ENCODE peak calls at places on chromosomes 12 and 14, in seven cellular contexts. One of them, this sample, is unnamed.

GRCh38 chr14:51620036-51620435 is 31.7 kb upstream of the FRMD6 start:
- DNase-seq in non-pigmented ciliary epithelial cell: no peak
- DNase-seq in neural crest cell: no peak
- DNase-seq in vagina: no peak
- DNase-seq in T-helper 1 cell: no peak
- DNase-seq in fibroblast of the conjunctiva: no peak
- DNase-seq in thoracic aorta: no peak
- DNase-seq in this sample: no peak

GRCh38 chr12:67981236-67982164 is 7.7 kb upstream of the IFNG-AS1 start:
- DNase-seq in non-pigmented ciliary epithelial cell: peak; percentile 83
- DNase-seq in neural crest cell: no peak
- DNase-seq in vagina: no peak
- DNase-seq in T-helper 1 cell: no peak
- DNase-seq in fibroblast of the conjunctiva: peak; percentile 63
- DNase-seq in thoracic aorta: no peak
- DNase-seq in this sample: no peak

GRCh38 chr12:31832740-31833540 is 104.1 kb upstream of the AMN1 start:
- DNase-seq in non-pigmented ciliary epithelial cell: no peak
- DNase-seq in neural crest cell: no peak
- DNase-seq in vagina: no peak
- DNase-seq in T-helper 1 cell: peak; percentile 6
- DNase-seq in fibroblast of the conjunctiva: no peak
- DNase-seq in thoracic aorta: no peak
- DNase-seq in this sample: peak; percentile 2

GRCh38 chr12:119624971-119625370 is 31.4 kb downstream of the TMEM233 start:
- DNase-seq in non-pigmented ciliary epithelial cell: no peak
- DNase-seq in neural crest cell: no peak
- DNase-seq in vagina: no peak
- DNase-seq in T-helper 1 cell: no peak
- DNase-seq in fibroblast of the conjunctiva: no peak
- DNase-seq in thoracic aorta: no peak
- DNase-seq in this sample: no peak

GRCh38 chr14:93994919-93995682 is 2.0 kb upstream of the CCDC197 start:
- DNase-seq in non-pigmented ciliary epithelial cell: peak; percentile 1
- DNase-seq in neural crest cell: no peak
- DNase-seq in vagina: no peak
- DNase-seq in T-helper 1 cell: no peak
- DNase-seq in fibroblast of the conjunctiva: no peak
- DNase-seq in thoracic aorta: peak; percentile 81
- DNase-seq in this sample: no peak

GRCh38 chr12:50240096-50240791 is 43.1 kb downstream of the LIMA1 start:
- DNase-seq in non-pigmented ciliary epithelial cell: no peak
- DNase-seq in neural crest cell: no peak
- DNase-seq in vagina: no peak
- DNase-seq in T-helper 1 cell: no peak
- DNase-seq in fibroblast of the conjunctiva: no peak
- DNase-seq in thoracic aorta: no peak
- DNase-seq in this sample: no peak

GRCh38 chr12:12582895-12583303 is 20.2 kb upstream of the DUSP16 start:
- DNase-seq in non-pigmented ciliary epithelial cell: no peak
- DNase-seq in neural crest cell: no peak
- DNase-seq in vagina: no peak
- DNase-seq in T-helper 1 cell: no peak
- DNase-seq in fibroblast of the conjunctiva: no peak
- DNase-seq in thoracic aorta: no peak
- DNase-seq in this sample: no peak

GRCh38 chr14:91331761-91332447 is 85.7 kb downstream of the CCDC88C start:
- DNase-seq in non-pigmented ciliary epithelial cell: no peak
- DNase-seq in neural crest cell: no peak
- DNase-seq in vagina: no peak
- DNase-seq in T-helper 1 cell: no peak
- DNase-seq in fibroblast of the conjunctiva: no peak
- DNase-seq in thoracic aorta: no peak
- DNase-seq in this sample: no peak

GRCh38 chr14:97848351-97848980 is 1051.3 kb downstream of the VRK1 start:
- DNase-seq in non-pigmented ciliary epithelial cell: no peak
- DNase-seq in neural crest cell: peak; percentile 14
- DNase-seq in vagina: peak; percentile 40
- DNase-seq in T-helper 1 cell: no peak
- DNase-seq in fibroblast of the conjunctiva: no peak
- DNase-seq in thoracic aorta: no peak
- DNase-seq in this sample: no peak

GRCh38 chr14:36057452-36058142 is 118.9 kb downstream of the PTCSC3 start:
- DNase-seq in non-pigmented ciliary epithelial cell: no peak
- DNase-seq in neural crest cell: no peak
- DNase-seq in vagina: no peak
- DNase-seq in T-helper 1 cell: no peak
- DNase-seq in fibroblast of the conjunctiva: no peak
- DNase-seq in thoracic aorta: no peak
- DNase-seq in this sample: no peak

GRCh38 chr14:54676822-54677708 is 110.1 kb downstream of the SAMD4A start:
- DNase-seq in non-pigmented ciliary epithelial cell: peak; percentile 90
- DNase-seq in neural crest cell: peak; percentile 9
- DNase-seq in vagina: no peak
- DNase-seq in T-helper 1 cell: no peak
- DNase-seq in fibroblast of the conjunctiva: peak; percentile 89
- DNase-seq in thoracic aorta: no peak
- DNase-seq in this sample: no peak

GRCh38 chr12:131941987-131942341 is 7.8 kb upstream of the EP400 start:
- DNase-seq in non-pigmented ciliary epithelial cell: no peak
- DNase-seq in neural crest cell: no peak
- DNase-seq in vagina: no peak
- DNase-seq in T-helper 1 cell: no peak
- DNase-seq in fibroblast of the conjunctiva: no peak
- DNase-seq in thoracic aorta: no peak
- DNase-seq in this sample: no peak

GRCh38 chr12:5185435-5186069 is 141.9 kb downstream of the KCNA5 start:
- DNase-seq in non-pigmented ciliary epithelial cell: no peak
- DNase-seq in neural crest cell: no peak
- DNase-seq in vagina: no peak
- DNase-seq in T-helper 1 cell: no peak
- DNase-seq in fibroblast of the conjunctiva: no peak
- DNase-seq in thoracic aorta: no peak
- DNase-seq in this sample: no peak

GRCh38 chr12:64124511-64125197 is 97.4 kb downstream of the KICS2 start:
- DNase-seq in non-pigmented ciliary epithelial cell: no peak
- DNase-seq in neural crest cell: no peak
- DNase-seq in vagina: no peak
- DNase-seq in T-helper 1 cell: no peak
- DNase-seq in fibroblast of the conjunctiva: no peak
- DNase-seq in thoracic aorta: no peak
- DNase-seq in this sample: no peak

GRCh38 chr14:96051642-96052540 is 12.7 kb downstream of the C14orf132 start:
- DNase-seq in non-pigmented ciliary epithelial cell: no peak
- DNase-seq in neural crest cell: no peak
- DNase-seq in vagina: peak; percentile 69
- DNase-seq in T-helper 1 cell: no peak
- DNase-seq in fibroblast of the conjunctiva: no peak
- DNase-seq in thoracic aorta: no peak
- DNase-seq in this sample: no peak

GRCh38 chr14:77032483-77032853 is 4.0 kb upstream of the IRF2BPL start:
- DNase-seq in non-pigmented ciliary epithelial cell: no peak
- DNase-seq in neural crest cell: no peak
- DNase-seq in vagina: no peak
- DNase-seq in T-helper 1 cell: no peak
- DNase-seq in fibroblast of the conjunctiva: no peak
- DNase-seq in thoracic aorta: no peak
- DNase-seq in this sample: no peak

GRCh38 chr14:19873178-19873577 is 1.8 kb upstream of the OR4K2 start:
- DNase-seq in non-pigmented ciliary epithelial cell: no peak
- DNase-seq in neural crest cell: no peak
- DNase-seq in vagina: no peak
- DNase-seq in T-helper 1 cell: no peak
- DNase-seq in fibroblast of the conjunctiva: no peak
- DNase-seq in thoracic aorta: no peak
- DNase-seq in this sample: no peak

GRCh38 chr12:25962932-25963525 is 4.5 kb downstream of the RASSF8 start:
- DNase-seq in non-pigmented ciliary epithelial cell: no peak
- DNase-seq in neural crest cell: no peak
- DNase-seq in vagina: no peak
- DNase-seq in T-helper 1 cell: no peak
- DNase-seq in fibroblast of the conjunctiva: no peak
- DNase-seq in thoracic aorta: no peak
- DNase-seq in this sample: no peak

GRCh38 chr12:64082866-64083268 is 139.2 kb downstream of the KICS2 start:
- DNase-seq in non-pigmented ciliary epithelial cell: no peak
- DNase-seq in neural crest cell: no peak
- DNase-seq in vagina: no peak
- DNase-seq in T-helper 1 cell: no peak
- DNase-seq in fibroblast of the conjunctiva: no peak
- DNase-seq in thoracic aorta: no peak
- DNase-seq in this sample: no peak

GRCh38 chr12:14010989-14011388 is 29.6 kb upstream of the GRIN2B start:
- DNase-seq in non-pigmented ciliary epithelial cell: no peak
- DNase-seq in neural crest cell: no peak
- DNase-seq in vagina: no peak
- DNase-seq in T-helper 1 cell: no peak
- DNase-seq in fibroblast of the conjunctiva: no peak
- DNase-seq in thoracic aorta: no peak
- DNase-seq in this sample: no peak

GRCh38 chr12:119772431-119772830 is 104.5 kb downstream of the PRKAB1 start:
- DNase-seq in non-pigmented ciliary epithelial cell: no peak
- DNase-seq in neural crest cell: no peak
- DNase-seq in vagina: no peak
- DNase-seq in T-helper 1 cell: no peak
- DNase-seq in fibroblast of the conjunctiva: no peak
- DNase-seq in thoracic aorta: no peak
- DNase-seq in this sample: no peak

GRCh38 chr12:70615177-70615576 is 22.1 kb downstream of the PTPRB start:
- DNase-seq in non-pigmented ciliary epithelial cell: no peak
- DNase-seq in neural crest cell: no peak
- DNase-seq in vagina: no peak
- DNase-seq in T-helper 1 cell: no peak
- DNase-seq in fibroblast of the conjunctiva: no peak
- DNase-seq in thoracic aorta: no peak
- DNase-seq in this sample: no peak

GRCh38 chr12:123532021-123532420 is 1.5 kb downstream of the RILPL1 start:
- DNase-seq in non-pigmented ciliary epithelial cell: no peak
- DNase-seq in neural crest cell: no peak
- DNase-seq in vagina: no peak
- DNase-seq in T-helper 1 cell: no peak
- DNase-seq in fibroblast of the conjunctiva: no peak
- DNase-seq in thoracic aorta: no peak
- DNase-seq in this sample: no peak

GRCh38 chr12:117524806-117525205 is 163.4 kb upstream of the NOS1 start:
- DNase-seq in non-pigmented ciliary epithelial cell: no peak
- DNase-seq in neural crest cell: no peak
- DNase-seq in vagina: no peak
- DNase-seq in T-helper 1 cell: no peak
- DNase-seq in fibroblast of the conjunctiva: no peak
- DNase-seq in thoracic aorta: no peak
- DNase-seq in this sample: no peak

GRCh38 chr12:79597910-79598309 is 92.9 kb downstream of the PAWR start:
- DNase-seq in non-pigmented ciliary epithelial cell: no peak
- DNase-seq in neural crest cell: no peak
- DNase-seq in vagina: no peak
- DNase-seq in T-helper 1 cell: no peak
- DNase-seq in fibroblast of the conjunctiva: no peak
- DNase-seq in thoracic aorta: no peak
- DNase-seq in this sample: no peak

GRCh38 chr12:115103884-115104883 is 420.2 kb upstream of the TBX3 start:
- DNase-seq in non-pigmented ciliary epithelial cell: peak; percentile 27
- DNase-seq in neural crest cell: no peak
- DNase-seq in vagina: no peak
- DNase-seq in T-helper 1 cell: no peak
- DNase-seq in fibroblast of the conjunctiva: no peak
- DNase-seq in thoracic aorta: no peak
- DNase-seq in this sample: no peak

GRCh38 chr12:97301576-97301975 is 161.0 kb upstream of the RMST start:
- DNase-seq in non-pigmented ciliary epithelial cell: no peak
- DNase-seq in neural crest cell: no peak
- DNase-seq in vagina: no peak
- DNase-seq in T-helper 1 cell: no peak
- DNase-seq in fibroblast of the conjunctiva: no peak
- DNase-seq in thoracic aorta: no peak
- DNase-seq in this sample: no peak

GRCh38 chr12:30989754-30990153 is 63.2 kb downstream of the TSPAN11 start:
- DNase-seq in non-pigmented ciliary epithelial cell: no peak
- DNase-seq in neural crest cell: no peak
- DNase-seq in vagina: no peak
- DNase-seq in T-helper 1 cell: no peak
- DNase-seq in fibroblast of the conjunctiva: no peak
- DNase-seq in thoracic aorta: no peak
- DNase-seq in this sample: no peak

GRCh38 chr14:36538051-36538450 is 18.0 kb upstream of the NKX2-1 start:
- DNase-seq in non-pigmented ciliary epithelial cell: no peak
- DNase-seq in neural crest cell: no peak
- DNase-seq in vagina: no peak
- DNase-seq in T-helper 1 cell: no peak
- DNase-seq in fibroblast of the conjunctiva: no peak
- DNase-seq in thoracic aorta: no peak
- DNase-seq in this sample: no peak

GRCh38 chr12:14059538-14059937 is 78.1 kb upstream of the GRIN2B start:
- DNase-seq in non-pigmented ciliary epithelial cell: no peak
- DNase-seq in neural crest cell: no peak
- DNase-seq in vagina: no peak
- DNase-seq in T-helper 1 cell: no peak
- DNase-seq in fibroblast of the conjunctiva: no peak
- DNase-seq in thoracic aorta: no peak
- DNase-seq in this sample: no peak

GRCh38 chr14:102973706-102974280 is 51.3 kb downstream of the AMN start:
- DNase-seq in non-pigmented ciliary epithelial cell: no peak
- DNase-seq in neural crest cell: no peak
- DNase-seq in vagina: no peak
- DNase-seq in T-helper 1 cell: no peak
- DNase-seq in fibroblast of the conjunctiva: no peak
- DNase-seq in thoracic aorta: no peak
- DNase-seq in this sample: no peak

GRCh38 chr12:108315486-108316105 is 23.5 kb downstream of the CMKLR1 start:
- DNase-seq in non-pigmented ciliary epithelial cell: no peak
- DNase-seq in neural crest cell: no peak
- DNase-seq in vagina: no peak
- DNase-seq in T-helper 1 cell: no peak
- DNase-seq in fibroblast of the conjunctiva: no peak
- DNase-seq in thoracic aorta: no peak
- DNase-seq in this sample: no peak

GRCh38 chr14:89247457-89248122 is 169.4 kb downstream of the FOXN3 start:
- DNase-seq in non-pigmented ciliary epithelial cell: no peak
- DNase-seq in neural crest cell: no peak
- DNase-seq in vagina: no peak
- DNase-seq in T-helper 1 cell: no peak
- DNase-seq in fibroblast of the conjunctiva: no peak
- DNase-seq in thoracic aorta: no peak
- DNase-seq in this sample: no peak

GRCh38 chr14:99522457-99522891 is 41.3 kb downstream of the CCNK start:
- DNase-seq in non-pigmented ciliary epithelial cell: no peak
- DNase-seq in neural crest cell: no peak
- DNase-seq in vagina: no peak
- DNase-seq in T-helper 1 cell: no peak
- DNase-seq in fibroblast of the conjunctiva: no peak
- DNase-seq in thoracic aorta: no peak
- DNase-seq in this sample: no peak

GRCh38 chr12:116818341-116818856 is 62.8 kb downstream of the HRK start:
- DNase-seq in non-pigmented ciliary epithelial cell: no peak
- DNase-seq in neural crest cell: no peak
- DNase-seq in vagina: peak; percentile 88
- DNase-seq in T-helper 1 cell: no peak
- DNase-seq in fibroblast of the conjunctiva: no peak
- DNase-seq in thoracic aorta: no peak
- DNase-seq in this sample: no peak

GRCh38 chr14:94334837-94335236 is 11.7 kb upstream of the SERPINA6 start:
- DNase-seq in non-pigmented ciliary epithelial cell: no peak
- DNase-seq in neural crest cell: no peak
- DNase-seq in vagina: no peak
- DNase-seq in T-helper 1 cell: no peak
- DNase-seq in fibroblast of the conjunctiva: no peak
- DNase-seq in thoracic aorta: no peak
- DNase-seq in this sample: no peak